ENCODE peak calls at places on chromosome 16, in eight cellular contexts. W is cardiac fibroblast, Z is fibroblast of mammary gland, G is AG10803, P is right atrium auricular region, C is lung, E is A549, O is AG04450. F is an unnamed sample.

GRCh38 chr16:85523602-85524364 is 89.3 kb upstream of the GSE1 start:
- DNase-seq in G (peak; percentile 29), W (peak; percentile 75), E (no peak), P (no peak), C (peak; percentile 70), Z (peak; percentile 18), O (no peak), F (peak; percentile 84)

GRCh38 chr16:57591086-57591869 is 37.2 kb upstream of the ADGRG1 start:
- DNase-seq in O (no peak), Z (peak; percentile 81), G (peak; percentile 67), E (peak; percentile 82), C (peak; percentile 73), P (peak; percentile 80), W (peak; percentile 71), F (peak; percentile 83)

GRCh38 chr16:68658258-68658973 is 13.3 kb downstream of the CDH3 start:
- DNase-seq in O (no peak), G (peak; percentile 75), C (peak; percentile 51), E (peak; percentile 53), P (no peak), Z (peak; percentile 50), W (peak; percentile 51), F (no peak)

GRCh38 chr16:54062361-54063346 is 223.9 kb downstream of the IRX3 start:
- DNase-seq in E (no peak), C (no peak), O (no peak), W (no peak), G (no peak), Z (no peak), P (no peak), F (no peak)

GRCh38 chr16:18958621-18959578 is 24.8 kb upstream of the TMC7 start:
- DNase-seq in C (no peak), Z (no peak), E (no peak), W (no peak), O (no peak), P (no peak), G (peak; percentile 20), F (no peak)

GRCh38 chr16:86391486-86391885 is 118.8 kb upstream of the FOXF1 start:
- DNase-seq in Z (no peak), O (no peak), E (no peak), P (no peak), W (no peak), G (no peak), C (no peak), F (no peak)

GRCh38 chr16:57614546-57615343 is 13.7 kb upstream of the ADGRG1 start:
- DNase-seq in C (no peak), W (no peak), O (no peak), P (no peak), E (no peak), G (no peak), Z (no peak), F (no peak)

GRCh38 chr16:1545044-1545736 is 11.7 kb downstream of the TMEM204 start:
- DNase-seq in P (peak; percentile 77), W (no peak), G (no peak), E (no peak), O (no peak), C (no peak), Z (no peak), F (no peak)

GRCh38 chr16:31376705-31377104 is 16.4 kb upstream of the ITGAD start:
- DNase-seq in W (no peak), P (no peak), O (no peak), Z (no peak), C (no peak), G (no peak), E (no peak), F (peak; percentile 57)
- H3K4me3 ChIP-seq in W (no peak overlapping the region), P (no peak overlapping the region), O (no peak overlapping the region), Z (no peak overlapping the region), C (no peak overlapping the region), G (no peak overlapping the region), E (no peak overlapping the region), F (no peak overlapping the region)

GRCh38 chr16:49701867-49702494 is 153.9 kb downstream of the ZNF423 start:
- DNase-seq in E (no peak), G (peak; percentile 6), Z (peak; percentile 73), O (no peak), W (peak; percentile 93), C (peak; percentile 46), P (peak; percentile 90), F (peak; percentile 17)
- H3K4me3 ChIP-seq in E (no peak overlapping the region), G (no peak overlapping the region), Z (no peak overlapping the region), O (no peak overlapping the region), W (no peak overlapping the region), C (no peak overlapping the region), P (no peak overlapping the region), F (no peak overlapping the region)

DNA sequence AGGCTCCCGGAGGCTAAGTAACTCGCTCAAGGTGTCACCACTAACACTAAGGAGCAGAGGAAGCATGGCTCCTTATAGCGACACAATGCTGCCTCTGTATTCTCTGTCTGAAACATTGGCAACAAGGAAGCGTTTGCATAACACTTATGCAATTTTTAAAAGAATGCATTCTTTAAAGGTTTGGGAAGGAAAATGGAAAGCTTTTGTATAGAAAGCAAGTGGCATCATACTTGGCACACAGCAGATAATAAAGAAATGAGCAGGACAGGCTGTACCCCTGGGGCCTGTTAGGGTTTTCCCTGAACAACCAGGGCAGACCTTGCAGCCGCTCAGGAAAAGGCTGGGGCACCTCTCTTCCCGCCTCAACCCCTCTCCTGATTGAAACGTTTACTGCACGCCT is 36.9 kb downstream of the PPL start:
- DNase-seq in E (no peak), G (peak; percentile 60), O (no peak), Z (no peak), C (no peak), W (peak; percentile 42), P (no peak), F (no peak)
- H3K4me3 ChIP-seq in E (no peak overlapping the region), G (no peak overlapping the region), O (no peak overlapping the region), Z (no peak overlapping the region), C (no peak overlapping the region), W (no peak overlapping the region), P (no peak overlapping the region), F (no peak overlapping the region)

DNA sequence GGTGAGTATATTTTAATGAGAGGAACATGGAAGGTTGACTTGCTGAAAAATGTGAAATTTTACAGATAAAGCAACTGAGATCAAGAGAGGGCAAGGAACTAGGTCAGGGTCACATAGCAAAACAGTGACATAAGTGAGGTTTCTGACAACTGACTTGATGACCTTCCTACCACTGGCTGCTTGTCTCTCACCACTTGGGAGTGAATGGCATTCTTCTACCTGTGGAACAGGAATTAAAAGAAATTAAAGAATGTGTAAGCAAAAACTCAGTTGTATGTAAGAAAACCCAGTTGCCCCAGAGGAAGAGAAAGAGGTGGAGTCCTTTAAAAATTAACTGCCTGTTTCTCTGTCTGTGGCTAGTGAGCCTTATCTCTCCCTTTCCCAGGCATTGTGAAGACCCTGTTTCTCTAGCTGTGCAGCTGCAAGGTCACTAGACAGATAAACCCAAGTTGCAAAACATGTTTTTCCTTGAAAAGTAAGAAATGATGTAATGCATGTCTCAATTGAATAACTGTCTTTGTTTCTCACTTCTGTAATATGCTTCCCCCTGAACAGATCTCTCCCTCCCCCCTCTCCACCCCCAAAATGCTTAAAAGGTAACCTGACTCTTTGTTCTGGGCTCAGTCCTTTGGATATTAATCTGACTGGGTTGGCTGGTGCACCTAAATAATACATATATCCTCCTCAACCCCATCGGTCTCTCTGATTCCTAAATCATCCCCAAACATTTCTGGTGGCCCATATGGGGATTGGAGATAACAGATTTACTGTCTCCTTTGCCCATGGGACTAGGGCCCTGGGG is 23.4 kb downstream of the ACSM1 start:
- DNase-seq in P (no peak), E (no peak), W (no peak), Z (no peak), G (no peak), O (no peak), C (no peak), F (no peak)
- H3K4me3 ChIP-seq in P (peak overlapping the region; percentile 39), E (no peak overlapping the region), W (no peak overlapping the region), Z (no peak overlapping the region), G (no peak overlapping the region), O (no peak overlapping the region), C (no peak overlapping the region), F (no peak overlapping the region)

DNA sequence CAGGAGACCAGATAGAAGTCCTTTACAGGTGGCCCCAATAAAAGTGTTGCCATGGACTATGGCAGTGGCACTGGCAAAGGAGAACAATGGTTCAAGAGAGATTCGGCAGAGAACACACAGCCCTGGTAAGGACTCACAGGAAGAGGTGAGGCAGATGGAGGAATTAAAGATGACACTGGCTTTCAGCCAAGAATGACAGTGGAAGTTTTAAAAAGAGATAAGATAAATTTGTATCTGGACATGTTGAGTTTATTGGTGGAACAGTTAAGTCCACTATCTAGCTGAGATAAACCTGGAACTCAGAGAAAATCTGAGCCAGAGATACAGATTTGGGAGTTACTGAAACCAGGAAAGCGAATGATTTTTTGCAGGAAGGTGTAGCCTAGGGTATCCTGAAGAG is 20.1 kb downstream of the CMC2 start:
- DNase-seq in C (no peak), P (no peak), O (no peak), E (no peak), Z (no peak), W (no peak), G (no peak), F (no peak)
- H3K4me3 ChIP-seq in C (no peak overlapping the region), P (no peak overlapping the region), O (no peak overlapping the region), E (no peak overlapping the region), Z (no peak overlapping the region), W (no peak overlapping the region), G (no peak overlapping the region), F (no peak overlapping the region)

DNA sequence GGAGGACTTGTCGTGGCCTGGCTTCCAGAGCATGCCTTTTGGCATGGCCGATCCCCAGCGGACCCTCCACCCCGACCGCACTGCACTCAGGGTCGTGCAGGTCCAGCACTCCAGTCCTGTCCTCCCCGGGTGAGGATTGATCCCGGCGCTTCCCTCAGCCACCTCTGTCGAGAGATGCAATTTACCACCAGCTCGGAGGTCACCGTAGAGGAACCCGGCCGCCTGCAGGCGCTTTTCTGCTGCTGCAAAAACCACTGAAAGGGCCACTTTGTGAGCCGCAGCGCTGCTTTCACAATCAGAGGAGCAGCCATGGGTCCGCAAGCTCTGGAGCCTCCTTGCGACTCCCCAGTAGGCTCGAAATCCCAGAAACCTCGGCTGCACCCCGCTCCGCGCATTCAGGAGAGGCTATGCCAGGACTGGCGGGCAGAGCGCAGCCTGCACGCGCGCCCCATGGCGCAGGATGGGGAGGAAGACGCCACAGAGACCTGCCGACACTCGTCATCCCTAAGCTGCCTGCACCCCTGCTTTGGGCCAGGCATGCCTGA is 134.2 kb downstream of the HS3ST2 start:
- DNase-seq in C (no peak), O (no peak), P (no peak), E (no peak), G (no peak), Z (no peak), W (no peak), F (no peak)
- H3K4me3 ChIP-seq in C (no peak overlapping the region), O (no peak overlapping the region), P (no peak overlapping the region), E (no peak overlapping the region), G (peak overlapping the region; percentile 22), Z (no peak overlapping the region), W (no peak overlapping the region), F (no peak overlapping the region)

GRCh38 chr16:3009568-3010390 is 2.9 kb upstream of the CLDN9 start:
- DNase-seq in O (no peak), P (no peak), C (peak; percentile 79), W (no peak), Z (no peak), E (no peak), G (no peak), F (peak; percentile 84)
- H3K4me3 ChIP-seq in O (no peak overlapping the region), P (no peak overlapping the region), C (no peak overlapping the region), W (no peak overlapping the region), Z (no peak overlapping the region), E (no peak overlapping the region), G (no peak overlapping the region), F (no peak overlapping the region)